ENCODE peak calls at places on chromosomes 7 and 10, in seven cellular contexts. H is spleen, Y is brain microvascular endothelial cell, E is AG04449, M is HepG2, W is SK-N-SH, O is choroid plexus epithelial cell. V is an unnamed sample.

GRCh38 chr7:88069093-88069492 is 135.0 kb downstream of the ADAM22 start:
- DNase-seq in H (no peak), Y (no peak), E (no peak), M (no peak), W (no peak), O (no peak), V (no peak)

GRCh38 chr7:6395898-6396582 is 51.7 kb downstream of the DAGLB start:
- DNase-seq in H (peak; percentile 79), Y (no peak), E (no peak), M (no peak), W (no peak), O (no peak), V (no peak)

GRCh38 chr7:23383225-23383624 is 84.1 kb downstream of the MALSU1 start:
- DNase-seq in H (no peak), Y (peak; percentile 46), E (peak; percentile 16), M (no peak), W (no peak), O (peak; percentile 69), V (no peak)

GRCh38 chr10:102996876-102997275 is 78.8 kb downstream of the CNNM2 start:
- DNase-seq in H (no peak), Y (no peak), E (no peak), M (no peak), W (no peak), O (no peak), V (no peak)

GRCh38 chr7:88200793-88201192 is 19.0 kb downstream of the SRI start:
- DNase-seq in H (no peak), Y (no peak), E (no peak), M (no peak), W (no peak), O (no peak), V (no peak)

GRCh38 chr7:14950013-14950412 is 47.5 kb upstream of the DGKB start:
- DNase-seq in H (no peak), Y (no peak), E (no peak), M (no peak), W (no peak), O (no peak), V (no peak)

GRCh38 chr10:80599424-80599847 is 61.7 kb downstream of the SH2D4B start:
- DNase-seq in H (peak; percentile 89), Y (peak; percentile 31), E (no peak), M (peak; percentile 20), W (peak; percentile 58), O (peak; percentile 69), V (no peak)

GRCh38 chr7:55026867-55027490 is 8.2 kb downstream of the EGFR start:
- DNase-seq in H (no peak), Y (no peak), E (no peak), M (no peak), W (no peak), O (no peak), V (no peak)

GRCh38 chr10:125121003-125121402 is 39.4 kb downstream of the CTBP2 start:
- DNase-seq in H (peak; percentile 48), Y (no peak), E (no peak), M (no peak), W (no peak), O (no peak), V (no peak)

GRCh38 chr7:43669286-43670081 is 59.8 kb downstream of the COA1 start:
- DNase-seq in H (no peak), Y (no peak), E (no peak), M (no peak), W (no peak), O (peak; percentile 47), V (no peak)

GRCh38 chr10:103861501-103861900 is 6.1 kb upstream of the SH3PXD2A start:
- DNase-seq in H (no peak), Y (peak; percentile 53), E (no peak), M (no peak), W (no peak), O (no peak), V (no peak)

GRCh38 chr7:40680657-40681056 is 545.9 kb downstream of the SUGCT start:
- DNase-seq in H (no peak), Y (no peak), E (no peak), M (peak; percentile 28), W (peak; percentile 42), O (peak; percentile 62), V (no peak)

GRCh38 chr10:17662193-17663138 is 18.5 kb downstream of the STAM start:
- DNase-seq in H (no peak), Y (no peak), E (no peak), M (no peak), W (no peak), O (no peak), V (no peak)

GRCh38 chr7:103658055-103659010 is 212.3 kb upstream of the SLC26A5 start:
- DNase-seq in H (no peak), Y (peak; percentile 9), E (no peak), M (peak; percentile 16), W (no peak), O (no peak), V (no peak)

GRCh38 chr10:108250954-108251620 is 1086.6 kb upstream of the SORCS1 start:
- DNase-seq in H (no peak), Y (no peak), E (no peak), M (no peak), W (peak; percentile 11), O (peak; percentile 28), V (no peak)

GRCh38 chr10:15601819-15602218 is 117.9 kb downstream of the ITGA8 start:
- DNase-seq in H (no peak), Y (no peak), E (no peak), M (no peak), W (no peak), O (no peak), V (no peak)

GRCh38 chr7:157279679-157279972 is 57.2 kb upstream of the DNAJB6 start:
- DNase-seq in H (no peak), Y (no peak), E (no peak), M (no peak), W (no peak), O (no peak), V (no peak)

GRCh38 chr7:157278791-157279678 is 57.8 kb upstream of the DNAJB6 start:
- DNase-seq in H (peak; percentile 90), Y (no peak), E (no peak), M (no peak), W (peak; percentile 46), O (no peak), V (no peak)

GRCh38 chr7:157278167-157278790 is 58.5 kb upstream of the DNAJB6 start:
- DNase-seq in H (peak; percentile 78), Y (no peak), E (no peak), M (no peak), W (peak; percentile 53), O (no peak), V (no peak)

GRCh38 chr7:157281221-157281998 is 55.4 kb upstream of the DNAJB6 start:
- DNase-seq in H (peak; percentile 69), Y (no peak), E (no peak), M (no peak), W (peak; percentile 42), O (no peak), V (no peak)

GRCh38 chr7:157279973-157280841 is 56.6 kb upstream of the DNAJB6 start:
- DNase-seq in H (peak; percentile 78), Y (no peak), E (no peak), M (no peak), W (peak; percentile 41), O (no peak), V (no peak)
- H3K4me3 ChIP-seq in H (peak overlapping the region; percentile 39), Y (peak overlapping the region; percentile 43), E (no peak overlapping the region), M (no peak overlapping the region), W (no peak overlapping the region), O (peak overlapping the region; percentile 52), V (no peak overlapping the region)

GRCh38 chr7:155204744-155205367 is 92.8 kb upstream of the INSIG1 start:
- DNase-seq in H (peak; percentile 83), Y (no peak), E (no peak), M (no peak), W (no peak), O (no peak), V (no peak)
- H3K4me3 ChIP-seq in H (peak overlapping the region; percentile 42), Y (no peak overlapping the region), E (no peak overlapping the region), M (no peak overlapping the region), W (no peak overlapping the region), O (peak overlapping the region; percentile 51), V (no peak overlapping the region)

GRCh38 chr7:50284296-50284695 is 20.2 kb upstream of the IKZF1 start:
- DNase-seq in H (no peak), Y (no peak), E (no peak), M (no peak), W (no peak), O (no peak), V (no peak)
- H3K4me3 ChIP-seq in H (no peak overlapping the region), Y (no peak overlapping the region), E (no peak overlapping the region), M (no peak overlapping the region), W (no peak overlapping the region), O (no peak overlapping the region), V (no peak overlapping the region)

GRCh38 chr10:78911533-78912340 is 157.0 kb upstream of the ZMIZ1 start:
- DNase-seq in H (peak; percentile 66), Y (no peak), E (no peak), M (no peak), W (no peak), O (no peak), V (no peak)

GRCh38 chr10:78914060-78914378 is 154.7 kb upstream of the ZMIZ1 start:
- DNase-seq in H (peak; percentile 71), Y (no peak), E (no peak), M (no peak), W (no peak), O (no peak), V (no peak)

GRCh38 chr10:78914502-78915330 is 154.1 kb upstream of the ZMIZ1 start:
- DNase-seq in H (peak; percentile 60), Y (no peak), E (peak; percentile 12), M (no peak), W (no peak), O (peak; percentile 47), V (no peak)

GRCh38 chr10:78912361-78913218 is 156.2 kb upstream of the ZMIZ1 start:
- DNase-seq in H (peak; percentile 56), Y (no peak), E (no peak), M (no peak), W (no peak), O (no peak), V (no peak)

DNA sequence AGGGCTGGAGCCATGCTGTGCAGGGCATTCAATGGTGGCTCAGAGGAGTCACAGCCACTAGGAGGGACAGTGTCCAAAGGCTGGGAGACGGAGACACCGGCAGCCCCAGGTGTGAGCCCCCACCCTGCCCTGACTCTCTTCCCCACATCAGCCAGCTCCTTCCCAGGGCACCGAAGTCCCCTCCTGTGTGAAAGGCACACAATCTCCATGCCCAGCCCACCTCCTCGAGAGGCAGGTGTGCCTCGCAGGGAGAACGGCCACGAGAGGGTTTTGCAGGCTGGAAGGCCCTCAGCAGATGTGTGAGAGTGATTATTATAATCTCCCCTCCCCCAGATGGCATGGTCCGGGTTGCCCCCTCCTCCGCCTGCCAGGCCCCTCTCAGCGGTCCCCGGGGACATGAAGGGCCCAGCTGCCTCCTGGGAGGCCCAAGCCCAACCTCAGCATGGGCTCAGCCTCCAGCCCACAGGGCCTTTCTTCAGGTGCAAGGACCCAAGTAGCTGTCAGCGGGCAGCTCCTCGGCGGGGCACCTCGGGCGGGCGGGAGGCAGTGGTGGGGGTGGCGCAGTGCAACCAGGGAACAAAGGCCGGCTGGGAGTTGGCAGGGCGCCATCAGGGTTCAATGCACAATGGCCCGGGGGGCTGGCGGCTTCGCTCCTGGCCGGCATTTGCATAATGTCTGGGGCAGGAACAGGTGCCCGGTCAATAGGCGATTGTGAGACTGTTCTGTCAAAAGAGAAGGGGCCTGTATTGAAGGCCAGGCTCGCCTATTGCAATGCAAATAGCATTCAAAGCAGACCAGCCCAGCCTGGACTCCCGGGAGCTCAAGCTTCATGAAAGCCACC is 155.3 kb upstream of the ZMIZ1 start:
- DNase-seq in H (peak; percentile 76), Y (no peak), E (no peak), M (peak; percentile 86), W (peak; percentile 51), O (no peak), V (no peak)
- H3K4me3 ChIP-seq in H (no peak overlapping the region), Y (no peak overlapping the region), E (no peak overlapping the region), M (no peak overlapping the region), W (no peak overlapping the region), O (no peak overlapping the region), V (no peak overlapping the region)

GRCh38 chr7:32071466-32072091 is 1.4 kb upstream of the PDE1C start:
- DNase-seq in H (no peak), Y (no peak), E (no peak), M (no peak), W (no peak), O (no peak), V (no peak)
- H3K4me3 ChIP-seq in H (no peak overlapping the region), Y (peak overlapping the region; percentile 64), E (peak overlapping the region; percentile 77), M (no peak overlapping the region), W (peak overlapping the region; percentile 53), O (no peak overlapping the region), V (peak overlapping the region; percentile 60)

V was measured in astrocyte of the cerebellum.